ENCODE peak calls at places on chromosomes 12 and 14, in seven cellular contexts. D is vagina; G is psoas muscle; J is IMR-90; S is heart right ventricle; Y is CD8-positive, alpha-beta memory T cell; V is heart left ventricle. N is an unnamed sample. For H3K4me1, the result is how much of the 10 kb centered on the place peaks cover.

GRCh38 chr12:24307716-24308335 is 358.4 kb upstream of the SOX5 start:
- DNase-seq in G (no peak), Y (no peak), D (no peak), S (no peak), V (no peak), J (no peak), N (no peak)

GRCh38 chr14:28761438-28762289 is 4.9 kb upstream of the FOXG1 start:
- DNase-seq in D (no peak), Y (no peak), J (no peak), S (no peak), G (no peak), V (no peak), N (no peak)

GRCh38 chr12:5524769-5525436 is 93.0 kb downstream of the NTF3 start:
- DNase-seq in Y (no peak), S (no peak), G (no peak), D (peak), J (no peak), V (no peak), N (no peak)

GRCh38 chr14:27727371-27727770 is 1039.2 kb upstream of the FOXG1 start:
- DNase-seq in V (no peak), S (no peak), G (no peak), Y (no peak), D (no peak), J (no peak), N (no peak)

GRCh38 chr14:85205875-85206274 is 324.1 kb upstream of the FLRT2 start:
- DNase-seq in V (no peak), S (no peak), Y (no peak), J (no peak), G (no peak), D (no peak), N (no peak)

GRCh38 chr12:124433147-124433874 is 134.1 kb downstream of the NCOR2 start:
- DNase-seq in J (no peak), S (peak), Y (no peak), D (no peak), G (peak), V (peak), N (no peak)

GRCh38 chr12:121366063-121366459 is 13.8 kb upstream of the ANAPC5 start:
- DNase-seq in G (no peak), V (no peak), Y (no peak), S (no peak), D (no peak), J (no peak), N (no peak)

GRCh38 chr14:103391048-103391447 is 5.8 kb downstream of the MARK3 start:
- DNase-seq in J (peak), G (no peak), V (no peak), Y (peak), S (no peak), D (no peak), N (no peak)

GRCh38 chr12:26643532-26644315 is 189.3 kb downstream of the ITPR2 start:
- DNase-seq in V (no peak), S (no peak), J (no peak), D (no peak), Y (no peak), G (no peak), N (peak)

GRCh38 chr14:45650754-45651153 is 397.8 kb upstream of the MIS18BP1 start:
- DNase-seq in D (no peak), G (no peak), V (no peak), Y (no peak), J (no peak), S (no peak), N (no peak)

GRCh38 chr14:60235440-60235839 is 13.6 kb upstream of the PPM1A start:
- DNase-seq in Y (no peak), D (no peak), S (no peak), V (no peak), G (no peak), J (no peak), N (no peak)

GRCh38 chr12:65051196-65051595 is 69.9 kb downstream of the WIF1 start:
- DNase-seq in G (no peak), V (no peak), Y (no peak), S (no peak), D (no peak), J (no peak), N (no peak)

GRCh38 chr12:101697930-101698781 is 716 bp downstream of the CHPT1 start:
- DNase-seq in Y (no peak), S (peak), G (peak), J (peak), V (peak), D (no peak), N (peak)

GRCh38 chr14:105152794-105153241 is 15.8 kb downstream of the JAG2 start:
- DNase-seq in D (no peak), S (peak), G (peak), V (peak), Y (no peak), J (no peak), N (no peak)

GRCh38 chr14:94360945-94361565 is 27.3 kb downstream of the SERPINA1 start:
- DNase-seq in D (peak), S (no peak), V (no peak), Y (no peak), J (no peak), G (no peak), N (no peak)

GRCh38 chr14:22535916-22536315 is 53.1 kb downstream of the DAD1 start:
- DNase-seq in V (no peak), G (no peak), J (no peak), S (no peak), Y (no peak), D (no peak), N (no peak)

GRCh38 chr14:22537436-22538310 is 51.4 kb downstream of the DAD1 start:
- DNase-seq in Y (no peak), D (no peak), G (no peak), V (no peak), S (no peak), J (no peak), N (no peak)

GRCh38 chr14:22535126-22535525 is 53.9 kb downstream of the DAD1 start:
- DNase-seq in V (no peak), G (no peak), D (no peak), Y (no peak), J (no peak), S (no peak), N (no peak)

GRCh38 chr14:22538671-22539228 is 50.3 kb downstream of the DAD1 start:
- DNase-seq in D (no peak), G (no peak), S (no peak), Y (no peak), J (no peak), V (no peak), N (no peak)

DNA sequence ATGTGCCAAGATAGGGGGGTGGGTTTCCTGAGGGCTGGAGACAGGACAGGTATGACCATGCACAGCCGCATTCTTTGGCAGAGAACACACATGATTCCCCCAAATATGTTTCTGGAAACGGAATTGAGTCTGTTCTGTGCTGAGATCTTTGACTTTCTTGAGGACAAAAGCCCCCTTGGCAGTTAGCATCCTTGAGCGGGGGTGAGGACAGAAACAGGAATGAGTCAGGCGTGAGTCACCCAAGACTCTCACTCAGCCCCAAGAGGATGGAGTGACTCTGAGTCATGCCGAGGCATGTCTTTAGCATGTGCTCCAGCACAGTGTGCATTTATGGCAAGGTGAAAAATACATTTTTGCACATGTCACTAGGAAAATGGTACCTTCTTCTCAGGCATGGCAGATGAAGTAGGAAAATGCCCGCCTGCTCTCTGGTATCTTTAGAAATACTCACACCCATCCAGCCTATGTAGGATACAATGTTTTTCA is 52.1 kb downstream of the DAD1 start:
- DNase-seq in S (no peak), G (peak), D (no peak), J (peak), Y (peak), V (peak), N (no peak)
- H3K4me1 ChIP-seq in S (under half), G (under half), D (under half), J (under half), Y (half or more), V (under half), N (under half)

DNA sequence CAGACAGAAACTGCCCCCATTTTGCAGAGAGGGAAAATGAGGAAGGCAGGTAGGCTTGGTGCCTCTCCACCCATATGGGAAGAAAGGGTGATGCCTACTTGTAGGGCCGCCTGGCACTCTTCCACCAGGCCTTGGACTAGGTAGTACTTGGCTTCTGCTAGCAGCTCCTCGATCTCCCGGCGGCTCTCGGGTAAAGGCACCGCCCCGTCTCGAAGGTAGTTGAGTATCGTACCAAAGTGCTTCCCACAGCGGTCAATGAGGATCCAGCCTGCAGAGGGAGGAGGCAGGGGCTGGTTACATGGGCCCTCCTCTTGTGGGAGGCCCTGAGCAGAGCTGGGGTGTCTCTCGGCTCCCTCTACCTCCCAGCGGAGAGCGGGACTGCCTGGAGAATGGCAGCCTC is 16.6 kb downstream of the KCTD10 start:
- DNase-seq in D (no peak), V (no peak), Y (no peak), G (no peak), S (no peak), J (no peak), N (no peak)
- H3K4me1 ChIP-seq in D (half or more), V (half or more), Y (under half), G (under half), S (half or more), J (half or more), N (under half)

GRCh38 chr12:32457251-32458025 is 58.1 kb downstream of the FGD4 start:
- DNase-seq in J (peak), V (no peak), Y (no peak), S (no peak), D (no peak), G (no peak), N (no peak)
- H3K4me1 ChIP-seq in J (under half), V (under half), Y (under half), S (under half), D (under half), G (under half), N (under half)

GRCh38 chr12:47752552-47752951 is 6.1 kb downstream of the RAPGEF3 start:
- DNase-seq in D (no peak), J (peak), S (no peak), Y (no peak), G (no peak), V (no peak), N (no peak)
- H3K4me1 ChIP-seq in D (half or more), J (under half), S (half or more), Y (under half), G (under half), V (half or more), N (under half)

GRCh38 chr12:47717046-47717442 is 8.2 kb downstream of the ENDOU start:
- DNase-seq in D (no peak), G (no peak), S (no peak), J (no peak), V (no peak), Y (no peak), N (no peak)
- H3K4me1 ChIP-seq in D (under half), G (under half), S (under half), J (under half), V (under half), Y (under half), N (under half)

DNA sequence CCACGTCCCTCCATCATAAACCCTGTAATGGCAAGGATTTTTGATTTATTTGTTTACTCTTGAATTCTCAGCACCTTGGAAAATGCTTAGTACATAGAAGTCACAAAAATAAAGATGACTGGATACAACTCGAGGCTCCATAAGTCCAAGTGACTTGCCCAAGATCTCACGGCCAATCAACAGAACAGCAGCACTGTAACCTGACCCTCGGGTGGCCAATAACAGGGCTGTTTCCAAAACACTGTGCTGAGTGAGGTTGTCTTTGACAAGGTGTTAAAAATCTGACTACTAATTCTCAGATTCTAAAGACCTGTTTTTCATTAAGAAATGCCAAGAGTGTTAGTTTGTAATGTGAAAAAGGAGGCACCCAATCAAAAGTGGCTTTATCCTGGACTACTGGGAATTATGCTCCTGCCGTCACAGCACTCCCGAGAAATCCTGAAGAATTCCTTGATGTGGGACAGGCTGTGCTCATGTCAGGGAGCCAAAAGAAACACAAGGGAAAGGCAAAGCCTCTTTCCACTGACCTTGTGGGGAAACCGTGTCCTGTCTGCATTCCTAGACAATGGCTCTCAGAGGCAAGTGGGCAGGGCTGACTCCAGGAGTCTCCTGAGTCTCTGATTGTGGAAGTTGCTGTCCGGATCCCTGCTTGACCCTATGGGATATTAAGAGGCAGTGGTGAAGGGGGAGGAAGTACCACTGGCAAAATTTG is 204.7 kb upstream of the PELI2 start:
- DNase-seq in J (peak), D (no peak), S (no peak), Y (no peak), V (peak), G (no peak), N (no peak)
- H3K4me1 ChIP-seq in J (under half), D (under half), S (under half), Y (under half), V (under half), G (under half), N (under half)